ENCODE peak calls at places on chromosomes 3 and 15, in six cellular contexts. One of them, this sample, is unnamed.

GRCh38 chr3:148757238-148757930 is 59.7 kb downstream of the AGTR1 start:
- DNase-seq in astrocyte of the cerebellum: peak; percentile 65
- DNase-seq in stimulated activated CD4-positive, alpha-beta T cell treated with anti-CD3 and anti-CD28 coated beads, Interleukin-1b, Interleukin-23, amount 100 ng/mL, for 1 hour: no peak
- DNase-seq in colonic mucosa: no peak
- DNase-seq in IMR-90: peak; percentile 65
- DNase-seq in AG09309: peak; percentile 81
- DNase-seq in this sample: no peak

GRCh38 chr3:183158552-183159006 is 4.0 kb downstream of the LAMP3 start:
- DNase-seq in AG09309: no peak
- DNase-seq in astrocyte of the cerebellum: peak; percentile 19
- DNase-seq in stimulated activated CD4-positive, alpha-beta T cell treated with anti-CD3 and anti-CD28 coated beads, Interleukin-1b, Interleukin-23, amount 100 ng/mL, for 1 hour: no peak
- DNase-seq in colonic mucosa: no peak
- DNase-seq in IMR-90: peak; percentile 68
- DNase-seq in this sample: no peak

GRCh38 chr3:132843349-132843748 is 121.1 kb upstream of the NPHP3 start:
- DNase-seq in AG09309: no peak
- DNase-seq in IMR-90: no peak
- DNase-seq in astrocyte of the cerebellum: no peak
- DNase-seq in stimulated activated CD4-positive, alpha-beta T cell treated with anti-CD3 and anti-CD28 coated beads, Interleukin-1b, Interleukin-23, amount 100 ng/mL, for 1 hour: no peak
- DNase-seq in colonic mucosa: no peak
- DNase-seq in this sample: no peak

GRCh38 chr15:39310633-39311032 is 270.2 kb upstream of the THBS1 start:
- DNase-seq in IMR-90: peak; percentile 35
- DNase-seq in astrocyte of the cerebellum: no peak
- DNase-seq in colonic mucosa: no peak
- DNase-seq in stimulated activated CD4-positive, alpha-beta T cell treated with anti-CD3 and anti-CD28 coated beads, Interleukin-1b, Interleukin-23, amount 100 ng/mL, for 1 hour: no peak
- DNase-seq in AG09309: no peak
- DNase-seq in this sample: no peak

GRCh38 chr3:186901135-186901734 is 29.1 kb upstream of the ST6GAL1 start:
- DNase-seq in stimulated activated CD4-positive, alpha-beta T cell treated with anti-CD3 and anti-CD28 coated beads, Interleukin-1b, Interleukin-23, amount 100 ng/mL, for 1 hour: no peak
- DNase-seq in astrocyte of the cerebellum: no peak
- DNase-seq in AG09309: no peak
- DNase-seq in IMR-90: no peak
- DNase-seq in colonic mucosa: no peak
- DNase-seq in this sample: no peak

GRCh38 chr3:52236424-52236886 is 2.5 kb downstream of the TWF2 start:
- DNase-seq in stimulated activated CD4-positive, alpha-beta T cell treated with anti-CD3 and anti-CD28 coated beads, Interleukin-1b, Interleukin-23, amount 100 ng/mL, for 1 hour: no peak
- DNase-seq in IMR-90: no peak
- DNase-seq in astrocyte of the cerebellum: no peak
- DNase-seq in colonic mucosa: no peak
- DNase-seq in AG09309: no peak
- DNase-seq in this sample: no peak

GRCh38 chr15:51853987-51854386 is 24.5 kb downstream of the TMOD3 start:
- DNase-seq in astrocyte of the cerebellum: no peak
- DNase-seq in AG09309: no peak
- DNase-seq in colonic mucosa: no peak
- DNase-seq in IMR-90: peak; percentile 48
- DNase-seq in stimulated activated CD4-positive, alpha-beta T cell treated with anti-CD3 and anti-CD28 coated beads, Interleukin-1b, Interleukin-23, amount 100 ng/mL, for 1 hour: no peak
- DNase-seq in this sample: no peak

GRCh38 chr3:63278171-63278999 is at the start of gene SYNPR:
- DNase-seq in astrocyte of the cerebellum: no peak
- DNase-seq in AG09309: no peak
- DNase-seq in IMR-90: no peak
- DNase-seq in stimulated activated CD4-positive, alpha-beta T cell treated with anti-CD3 and anti-CD28 coated beads, Interleukin-1b, Interleukin-23, amount 100 ng/mL, for 1 hour: no peak
- DNase-seq in colonic mucosa: no peak
- DNase-seq in this sample: no peak

GRCh38 chr3:38116471-38117162 is 20.3 kb downstream of the ACAA1 start:
- DNase-seq in IMR-90: no peak
- DNase-seq in AG09309: no peak
- DNase-seq in stimulated activated CD4-positive, alpha-beta T cell treated with anti-CD3 and anti-CD28 coated beads, Interleukin-1b, Interleukin-23, amount 100 ng/mL, for 1 hour: no peak
- DNase-seq in colonic mucosa: no peak
- DNase-seq in astrocyte of the cerebellum: no peak
- DNase-seq in this sample: no peak

GRCh38 chr3:173009410-173009809 is 131.6 kb downstream of the SPATA16 start:
- DNase-seq in stimulated activated CD4-positive, alpha-beta T cell treated with anti-CD3 and anti-CD28 coated beads, Interleukin-1b, Interleukin-23, amount 100 ng/mL, for 1 hour: no peak
- DNase-seq in AG09309: no peak
- DNase-seq in IMR-90: no peak
- DNase-seq in astrocyte of the cerebellum: no peak
- DNase-seq in colonic mucosa: no peak
- DNase-seq in this sample: no peak

GRCh38 chr15:41476416-41477048 is 17.1 kb upstream of the ITPKA start:
- DNase-seq in colonic mucosa: no peak
- DNase-seq in AG09309: peak; percentile 32
- DNase-seq in IMR-90: peak; percentile 15
- DNase-seq in astrocyte of the cerebellum: no peak
- DNase-seq in stimulated activated CD4-positive, alpha-beta T cell treated with anti-CD3 and anti-CD28 coated beads, Interleukin-1b, Interleukin-23, amount 100 ng/mL, for 1 hour: no peak
- DNase-seq in this sample: no peak

GRCh38 chr3:176905331-176905730 is 292.0 kb downstream of the TBL1XR1 start:
- DNase-seq in colonic mucosa: no peak
- DNase-seq in astrocyte of the cerebellum: no peak
- DNase-seq in AG09309: no peak
- DNase-seq in IMR-90: no peak
- DNase-seq in stimulated activated CD4-positive, alpha-beta T cell treated with anti-CD3 and anti-CD28 coated beads, Interleukin-1b, Interleukin-23, amount 100 ng/mL, for 1 hour: no peak
- DNase-seq in this sample: no peak

GRCh38 chr15:41507820-41508290 is 5.8 kb downstream of the LTK start:
- DNase-seq in IMR-90: no peak
- DNase-seq in stimulated activated CD4-positive, alpha-beta T cell treated with anti-CD3 and anti-CD28 coated beads, Interleukin-1b, Interleukin-23, amount 100 ng/mL, for 1 hour: no peak
- DNase-seq in astrocyte of the cerebellum: no peak
- DNase-seq in AG09309: no peak
- DNase-seq in colonic mucosa: peak; percentile 82
- DNase-seq in this sample: no peak

GRCh38 chr3:13163848-13164382 is 90.7 kb upstream of the IQSEC1 start:
- DNase-seq in AG09309: no peak
- DNase-seq in astrocyte of the cerebellum: no peak
- DNase-seq in IMR-90: no peak
- DNase-seq in colonic mucosa: no peak
- DNase-seq in stimulated activated CD4-positive, alpha-beta T cell treated with anti-CD3 and anti-CD28 coated beads, Interleukin-1b, Interleukin-23, amount 100 ng/mL, for 1 hour: no peak
- DNase-seq in this sample: no peak

GRCh38 chr3:106428565-106428994 is 559.8 kb upstream of the CBLB start:
- DNase-seq in IMR-90: peak; percentile 100
- DNase-seq in colonic mucosa: no peak
- DNase-seq in stimulated activated CD4-positive, alpha-beta T cell treated with anti-CD3 and anti-CD28 coated beads, Interleukin-1b, Interleukin-23, amount 100 ng/mL, for 1 hour: no peak
- DNase-seq in astrocyte of the cerebellum: peak; percentile 98
- DNase-seq in AG09309: peak; percentile 99
- DNase-seq in this sample: no peak

GRCh38 chr3:10419637-10420232 is 85.7 kb downstream of the ATP2B2 start:
- DNase-seq in astrocyte of the cerebellum: no peak
- DNase-seq in IMR-90: peak; percentile 8
- DNase-seq in stimulated activated CD4-positive, alpha-beta T cell treated with anti-CD3 and anti-CD28 coated beads, Interleukin-1b, Interleukin-23, amount 100 ng/mL, for 1 hour: no peak
- DNase-seq in AG09309: no peak
- DNase-seq in colonic mucosa: no peak
- DNase-seq in this sample: no peak

GRCh38 chr3:106711650-106712049 is 665.6 kb upstream of the CCDC54 start:
- DNase-seq in colonic mucosa: no peak
- DNase-seq in stimulated activated CD4-positive, alpha-beta T cell treated with anti-CD3 and anti-CD28 coated beads, Interleukin-1b, Interleukin-23, amount 100 ng/mL, for 1 hour: no peak
- DNase-seq in AG09309: peak; percentile 13
- DNase-seq in astrocyte of the cerebellum: peak; percentile 55
- DNase-seq in IMR-90: peak; percentile 78
- DNase-seq in this sample: no peak

GRCh38 chr3:123347691-123348264 is 101.1 kb downstream of the ADCY5 start:
- DNase-seq in IMR-90: no peak
- DNase-seq in colonic mucosa: no peak
- DNase-seq in astrocyte of the cerebellum: no peak
- DNase-seq in stimulated activated CD4-positive, alpha-beta T cell treated with anti-CD3 and anti-CD28 coated beads, Interleukin-1b, Interleukin-23, amount 100 ng/mL, for 1 hour: no peak
- DNase-seq in AG09309: no peak
- DNase-seq in this sample: no peak

GRCh38 chr3:195139091-195139875 is 131.7 kb downstream of the XXYLT1 start:
- DNase-seq in stimulated activated CD4-positive, alpha-beta T cell treated with anti-CD3 and anti-CD28 coated beads, Interleukin-1b, Interleukin-23, amount 100 ng/mL, for 1 hour: no peak
- DNase-seq in AG09309: no peak
- DNase-seq in astrocyte of the cerebellum: no peak
- DNase-seq in IMR-90: no peak
- DNase-seq in colonic mucosa: no peak
- DNase-seq in this sample: no peak

This sample was measured in NCI-H1048.